ENCODE peak calls at places on chromosomes 13 and 19, in six cellular contexts. I, V, W, L, K and F are unnamed samples.

GRCh38 chr19:39362682-39363657 is 20.7 kb downstream of the SAMD4B start:
- DNase-seq in K (no peak), W (peak; percentile 79), I (peak; percentile 78), V (no peak), L (no peak), F (no peak)

GRCh38 chr19:6752257-6753177 is 13.0 kb downstream of the TRIP10 start:
- DNase-seq in K (no peak), I (no peak), L (peak; percentile 91), V (no peak), W (no peak), F (peak; percentile 66)

GRCh38 chr19:51318687-51319675 is 7.5 kb downstream of the IGLON5 start:
- DNase-seq in W (no peak), K (no peak), L (no peak), I (no peak), V (no peak), F (no peak)

GRCh38 chr13:37651891-37652290 is 53.3 kb upstream of the POSTN start:
- DNase-seq in W (peak; percentile 8), K (no peak), I (no peak), L (no peak), V (no peak), F (no peak)

GRCh38 chr13:40589285-40590109 is 76.9 kb downstream of the FOXO1 start:
- DNase-seq in K (no peak), V (peak; percentile 70), L (no peak), W (peak; percentile 77), I (peak; percentile 54), F (peak; percentile 17)

GRCh38 chr19:12791345-12792047 is at the start of gene JUNB:
- DNase-seq in I (peak; percentile 98), L (peak; percentile 87), K (peak; percentile 97), V (peak; percentile 98), W (peak; percentile 94), F (peak; percentile 91)

GRCh38 chr13:108495686-108496363 is 133.6 kb upstream of the MYO16 start:
- DNase-seq in K (no peak), I (peak; percentile 39), V (no peak), W (peak; percentile 18), L (peak; percentile 64), F (peak; percentile 62)

GRCh38 chr19:13428352-13428751 is 77.9 kb downstream of the CACNA1A start:
- DNase-seq in L (peak; percentile 73), K (no peak), W (peak; percentile 18), V (no peak), I (no peak), F (peak; percentile 21)

GRCh38 chr13:98263841-98264240 is 86.8 kb upstream of the RNF113B start:
- DNase-seq in I (no peak), W (no peak), L (no peak), V (no peak), K (no peak), F (no peak)

GRCh38 chr19:29275266-29275665 is 62.3 kb upstream of the UQCRFS1 start:
- DNase-seq in K (no peak), W (no peak), I (no peak), L (no peak), V (no peak), F (no peak)

GRCh38 chr19:30217461-30217860 is 154.7 kb upstream of the ZNF536 start:
- DNase-seq in I (no peak), V (no peak), K (no peak), L (no peak), W (no peak), F (no peak)

GRCh38 chr13:35716644-35717170 is 240.2 kb upstream of the MAB21L1 start:
- DNase-seq in I (no peak), L (no peak), W (no peak), K (no peak), V (no peak), F (no peak)

GRCh38 chr13:36795463-36795862 is 23.6 kb upstream of the RFXAP start:
- DNase-seq in V (no peak), L (peak; percentile 91), K (no peak), W (no peak), I (no peak), F (no peak)

GRCh38 chr19:33256266-33256665 is 30.6 kb upstream of the SLC7A10 start:
- DNase-seq in V (no peak), W (no peak), I (no peak), K (no peak), L (no peak), F (no peak)

GRCh38 chr19:15249560-15249874 is 17.3 kb upstream of the EPHX3 start:
- DNase-seq in L (no peak), K (no peak), V (no peak), W (no peak), I (no peak), F (no peak)

GRCh38 chr19:12092065-12092867 is 27.7 kb downstream of the ZNF844 start:
- DNase-seq in L (peak; percentile 97), I (peak; percentile 89), V (peak; percentile 90), W (peak; percentile 89), K (peak; percentile 88), F (peak; percentile 75)

GRCh38 chr19:50152578-50152977 is 10.5 kb downstream of the IZUMO2 start:
- DNase-seq in L (no peak), K (no peak), V (no peak), I (no peak), W (no peak), F (no peak)

GRCh38 chr19:50148528-50148927 is 14.6 kb downstream of the IZUMO2 start:
- DNase-seq in K (no peak), I (no peak), L (no peak), W (no peak), V (no peak), F (no peak)

DNA sequence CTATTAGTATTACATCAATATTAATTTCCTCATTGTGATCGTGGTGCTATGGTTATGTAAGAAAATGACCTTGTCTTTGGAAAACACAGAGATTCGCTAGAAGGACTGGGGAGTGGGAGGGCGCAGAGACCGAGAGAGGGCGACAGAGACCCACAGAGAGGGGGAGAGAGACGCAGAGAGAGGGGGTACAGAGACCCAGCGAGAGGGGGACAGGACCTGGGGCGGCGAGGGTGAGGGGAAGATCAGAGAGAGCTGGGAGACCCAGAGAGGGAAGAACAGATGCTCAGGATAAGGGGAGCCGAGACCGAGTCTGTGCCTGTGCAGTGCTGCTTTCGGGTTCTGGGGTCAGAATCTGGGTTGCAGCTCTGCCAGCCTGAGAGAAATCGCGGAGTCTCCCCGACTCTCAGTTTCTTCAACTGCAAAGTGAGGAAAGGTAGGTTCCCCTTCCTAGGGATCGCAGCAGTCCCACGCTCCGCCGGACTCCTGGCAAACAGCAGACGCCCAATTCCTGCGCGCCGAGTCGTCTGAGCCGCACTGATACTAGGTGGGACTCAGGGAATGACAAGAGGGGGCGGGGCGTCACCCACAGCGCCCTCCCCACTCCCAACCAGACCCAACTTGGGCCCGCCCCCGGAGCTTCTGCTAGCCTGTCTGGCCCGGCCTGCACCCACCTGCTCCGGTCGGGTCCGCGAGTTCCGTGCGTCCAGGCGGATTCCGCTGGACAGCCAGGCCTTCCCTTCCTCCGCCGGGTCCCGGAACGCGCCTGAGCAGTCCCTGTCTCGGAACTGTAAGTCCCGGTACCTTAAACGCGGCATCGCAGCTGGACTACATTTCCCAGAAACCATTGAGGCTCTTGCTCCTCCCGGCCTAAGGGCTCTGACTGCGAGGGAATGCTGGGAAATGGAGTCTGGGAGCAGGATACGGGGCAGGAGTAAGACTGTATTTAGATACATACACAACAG is 15.3 kb downstream of the IZUMO2 start:
- DNase-seq in V (peak; percentile 91), I (peak; percentile 93), W (peak; percentile 74), K (peak; percentile 95), L (peak; percentile 97), F (peak; percentile 86)
- TF ChIP-seq CTCF in V (peak; percentile 64), I (peak; percentile 68), W (peak; percentile 34), K (peak; percentile 29), L (peak; percentile 92), F (peak; percentile 40)

DNA sequence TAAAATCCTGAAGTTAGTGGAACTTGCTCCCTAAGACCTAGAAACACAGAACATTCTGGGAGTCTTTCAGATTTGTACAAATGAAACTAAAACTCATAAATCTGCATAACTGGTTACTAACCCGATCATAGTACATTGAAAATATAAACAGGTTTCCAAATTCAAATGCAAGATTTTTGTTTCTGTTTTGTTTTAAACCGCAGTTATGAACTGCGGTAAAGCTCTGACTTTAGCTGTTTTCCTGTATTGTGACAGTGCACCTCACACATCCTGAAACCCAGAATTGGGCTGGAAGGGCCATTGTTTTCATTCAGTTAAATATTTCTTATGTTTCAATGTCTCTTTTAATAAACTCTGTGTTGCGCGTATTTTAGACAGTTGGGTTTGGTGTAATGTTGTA is 204.7 kb downstream of the SHISA2 start:
- DNase-seq in V (no peak), L (no peak), W (no peak), K (no peak), I (no peak), F (no peak)
- TF ChIP-seq CTCF in V (no peak), L (no peak), W (no peak), K (no peak), I (no peak), F (no peak)

DNA sequence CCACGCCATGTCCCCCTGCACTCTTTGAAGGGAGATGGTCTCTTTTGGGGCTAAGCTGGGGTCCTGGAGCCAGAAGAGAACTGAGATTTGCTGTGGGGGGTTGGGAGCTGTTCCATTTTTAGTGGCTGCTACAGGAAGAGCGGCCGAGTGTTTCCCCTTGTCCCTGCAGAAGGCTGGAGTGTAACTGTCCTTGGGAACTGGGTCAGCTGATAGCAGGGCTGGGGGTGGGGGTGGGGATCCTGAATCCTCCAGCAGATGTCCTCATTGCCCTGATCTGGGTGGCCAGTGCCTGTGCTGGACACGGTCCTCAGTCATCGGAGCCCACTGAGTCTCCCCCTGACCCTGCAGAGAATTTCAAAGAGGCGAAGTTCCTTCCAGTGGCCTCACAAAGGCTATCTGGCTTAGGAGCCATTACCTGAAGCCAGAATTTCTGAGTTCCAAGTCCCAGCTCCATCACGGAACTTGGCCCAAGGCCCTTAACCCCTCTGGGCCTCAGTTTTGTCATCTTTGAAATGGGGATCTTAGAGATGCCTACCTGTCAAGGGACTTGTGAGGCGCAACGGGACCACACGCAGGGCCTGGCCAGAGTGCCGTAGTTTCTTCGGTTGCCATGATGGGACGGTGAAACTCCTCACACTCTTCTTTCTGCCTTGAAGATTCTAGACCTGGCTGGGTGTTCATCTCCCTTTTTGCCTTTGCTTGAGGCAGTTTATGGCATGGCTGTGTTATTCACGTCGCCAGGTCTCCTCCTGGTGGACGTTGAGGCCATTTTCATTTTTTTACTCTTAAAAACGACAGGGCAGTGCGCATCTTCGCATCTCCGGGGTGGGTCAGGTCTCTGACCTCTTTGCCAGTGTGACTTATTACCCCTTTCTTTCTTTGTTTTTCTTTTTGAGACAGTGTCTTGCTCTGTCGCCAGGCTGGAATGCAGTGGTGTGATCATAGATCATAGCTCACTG is 51.9 kb downstream of the DNM2 start:
- DNase-seq in V (peak; percentile 85), L (peak; percentile 39), K (peak; percentile 33), W (no peak), I (no peak), F (peak; percentile 20)
- TF ChIP-seq CTCF in V (peak; percentile 60), L (peak; percentile 43), K (no peak), W (peak; percentile 33), I (peak; percentile 19), F (no peak)

DNA sequence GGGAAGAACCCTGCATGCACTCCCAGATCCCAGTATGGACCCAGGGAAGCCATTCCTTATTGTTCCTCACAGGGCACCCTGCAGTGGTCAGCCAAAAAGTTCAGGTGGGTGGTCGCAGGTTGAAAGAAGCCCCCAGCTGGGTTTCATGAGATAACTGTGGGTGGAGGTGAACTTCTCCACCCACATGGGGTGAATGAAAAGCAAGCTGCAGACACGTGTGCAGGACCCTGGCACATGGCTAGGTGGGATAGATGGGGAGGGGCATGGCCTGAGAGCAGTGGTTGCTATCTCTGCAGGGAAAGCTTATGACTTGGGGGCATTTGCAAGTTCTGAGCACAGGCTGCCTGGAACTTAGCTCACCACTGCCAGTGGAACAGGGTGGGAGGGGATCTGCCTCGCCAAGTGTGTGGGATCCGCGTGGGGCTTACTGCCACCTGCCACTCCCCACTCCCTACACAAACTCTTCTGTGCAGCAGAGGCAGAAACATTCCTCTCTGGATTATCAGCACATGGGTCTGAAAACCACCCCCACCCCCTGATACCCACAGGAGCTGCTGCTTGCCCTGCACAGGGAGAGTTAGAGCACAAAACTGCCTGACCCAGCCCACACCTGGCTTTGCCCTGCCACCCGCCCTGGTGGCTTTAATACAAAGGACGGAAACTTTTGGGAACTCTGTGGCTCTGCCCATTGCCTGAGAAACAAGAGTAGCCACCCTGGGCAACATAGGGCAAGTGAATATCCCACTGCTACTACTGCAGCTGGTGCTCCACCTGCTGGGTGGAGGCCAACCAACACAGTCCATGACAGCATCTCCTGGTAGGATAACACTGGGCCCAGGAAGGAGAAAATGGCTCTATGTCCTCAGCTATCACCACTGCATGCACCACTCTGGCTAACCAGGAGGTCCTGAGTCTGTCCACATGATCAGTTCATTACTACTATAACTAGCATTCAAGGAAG is 24.4 kb downstream of the PLA2G4C start:
- DNase-seq in V (no peak), W (no peak), K (no peak), L (peak; percentile 61), I (no peak), F (no peak)
- TF ChIP-seq CTCF in V (no peak), W (no peak), K (no peak), L (peak; percentile 75), I (peak; percentile 8), F (no peak)